ENCODE peak calls at places on chromosomes 3 and 15, in four cellular contexts. E is uterus; K is NCI-H510A; H is activated CD4-positive, alpha-beta T cell treated with anti-CD3 and anti-CD28 coated beads, Interleukin-2, amount 50 U/mL, for 1 hour. F is an unnamed sample.

GRCh38 chr3:62708642-62709041 is 166.6 kb downstream of the CADPS start:
- DNase-seq in E (no peak), K (no peak), H (no peak), F (peak)

GRCh38 chr15:98896002-98896721 is 111.4 kb downstream of the PGPEP1L start:
- DNase-seq in E (no peak), K (no peak), H (no peak), F (no peak)

GRCh38 chr3:41131224-41131623 is 68.1 kb upstream of the CTNNB1 start:
- DNase-seq in E (no peak), K (no peak), H (no peak), F (peak)

GRCh38 chr3:1752205-1752604 is 346.5 kb upstream of the CNTN4 start:
- DNase-seq in E (no peak), K (no peak), H (no peak), F (no peak)

GRCh38 chr15:58232273-58233065 is 94.3 kb downstream of the AQP9 start:
- DNase-seq in E (no peak), K (no peak), H (no peak), F (no peak)

GRCh38 chr3:134340362-134340997 is 33.8 kb downstream of the AMOTL2 start:
- DNase-seq in E (no peak), K (no peak), H (no peak), F (no peak)

GRCh38 chr15:80007532-80007931 is 36.5 kb upstream of the BCL2A1 start:
- DNase-seq in E (no peak), K (no peak), H (no peak), F (no peak)

GRCh38 chr15:66613743-66614142 is 47.9 kb upstream of the LCTL start:
- DNase-seq in E (no peak), K (no peak), H (no peak), F (no peak)

GRCh38 chr15:49675051-49675450 is 54.2 kb downstream of the DTWD1 start:
- DNase-seq in E (no peak), K (no peak), H (no peak), F (peak)

GRCh38 chr3:129022114-129022994 is 21.2 kb downstream of the EFCC1 start:
- DNase-seq in E (peak), K (no peak), H (no peak), F (no peak)

GRCh38 chr3:49024449-49024848 is 2.5 kb downstream of the NDUFAF3 start:
- DNase-seq in E (no peak), K (no peak), H (no peak), F (no peak)

GRCh38 chr15:74632601-74633000 is 17.0 kb downstream of the CLK3 start:
- DNase-seq in E (no peak), K (no peak), H (no peak), F (no peak)

GRCh38 chr3:196192036-196193001 is 18.9 kb downstream of the ZDHHC19 start:
- DNase-seq in E (no peak), K (no peak), H (peak), F (peak)

GRCh38 chr3:65927576-65927975 is 111.1 kb downstream of the MAGI1 start:
- DNase-seq in E (no peak), K (peak), H (no peak), F (peak)

GRCh38 chr15:38726187-38726586 is 161.6 kb upstream of the RASGRP1 start:
- DNase-seq in E (no peak), K (no peak), H (no peak), F (no peak)

F was measured in GM23338.